ENCODE peak calls at places on chromosome 1, in six cellular contexts. I is NB4, P is sigmoid colon, J is A549, T is uterus, G is H1. L is an unnamed sample.

GRCh38 chr1:13516606-13517005 is 2.8 kb upstream of the LRRC38 start:
- DNase-seq in I (no peak), P (no peak), J (no peak), T (no peak), G (no peak), L (no peak)

GRCh38 chr1:35603468-35603867 is 30.4 kb downstream of the TFAP2E start:
- DNase-seq in I (no peak), P (no peak), J (no peak), T (no peak), G (no peak), L (no peak)

GRCh38 chr1:53987880-53988279 is 30.1 kb downstream of the LDLRAD1 start:
- DNase-seq in I (no peak), P (no peak), J (no peak), T (no peak), G (no peak), L (no peak)

GRCh38 chr1:61887076-61887867 is 145.0 kb downstream of the PATJ start:
- DNase-seq in I (no peak), P (no peak), J (no peak), T (no peak), G (no peak), L (no peak)

GRCh38 chr1:16430598-16430997 is 6.6 kb downstream of the SPATA21 start:
- DNase-seq in I (peak; percentile 36), P (no peak), J (peak; percentile 22), T (no peak), G (no peak), L (no peak)

GRCh38 chr1:160206421-160207117 is 1.4 kb downstream of the PEA15 start:
- DNase-seq in I (peak; percentile 35), P (no peak), J (peak; percentile 71), T (no peak), G (no peak), L (no peak)

GRCh38 chr1:41102208-41102607 is 80.7 kb upstream of the SLFNL1 start:
- DNase-seq in I (no peak), P (peak; percentile 97), J (no peak), T (peak; percentile 95), G (no peak), L (peak; percentile 92)

GRCh38 chr1:74733616-74734484 is 898 bp downstream of the TYW3 start:
- DNase-seq in I (peak; percentile 81), P (no peak), J (peak; percentile 26), T (no peak), G (no peak), L (peak; percentile 61)

GRCh38 chr1:32989160-32989894 is 24.7 kb upstream of the RNF19B start:
- DNase-seq in I (peak; percentile 90), P (peak; percentile 91), J (no peak), T (peak; percentile 82), G (no peak), L (peak; percentile 46)
- TF ChIP-seq POLR2A in I (no peak), P (no peak), J (no peak), T (no peak), G (no peak), L (no peak)

GRCh38 chr1:70205437-70206118 is at the start of gene LRRC40:
- DNase-seq in I (peak; percentile 96), P (peak; percentile 95), J (peak; percentile 72), T (peak; percentile 93), G (peak; percentile 98), L (peak; percentile 95)
- TF ChIP-seq POLR2A in I (peak; percentile 67), P (peak; percentile 52), J (peak; percentile 57), T (peak; percentile 66), G (peak; percentile 69), L (peak; percentile 82)

GRCh38 chr1:229273507-229274232 is 2.8 kb downstream of the RAB4A start:
- DNase-seq in I (no peak), P (no peak), J (no peak), T (no peak), G (no peak), L (peak; percentile 51)

GRCh38 chr1:229268505-229268904 is 2.4 kb upstream of the RAB4A start:
- DNase-seq in I (no peak), P (no peak), J (no peak), T (no peak), G (no peak), L (no peak)

GRCh38 chr1:229271448-229272120 is 673 bp downstream of the RAB4A start:
- DNase-seq in I (peak; percentile 71), P (no peak), J (no peak), T (no peak), G (no peak), L (peak; percentile 27)

GRCh38 chr1:229272164-229273158 is 1.6 kb downstream of the RAB4A start:
- DNase-seq in I (peak; percentile 51), P (no peak), J (no peak), T (no peak), G (no peak), L (no peak)

DNA sequence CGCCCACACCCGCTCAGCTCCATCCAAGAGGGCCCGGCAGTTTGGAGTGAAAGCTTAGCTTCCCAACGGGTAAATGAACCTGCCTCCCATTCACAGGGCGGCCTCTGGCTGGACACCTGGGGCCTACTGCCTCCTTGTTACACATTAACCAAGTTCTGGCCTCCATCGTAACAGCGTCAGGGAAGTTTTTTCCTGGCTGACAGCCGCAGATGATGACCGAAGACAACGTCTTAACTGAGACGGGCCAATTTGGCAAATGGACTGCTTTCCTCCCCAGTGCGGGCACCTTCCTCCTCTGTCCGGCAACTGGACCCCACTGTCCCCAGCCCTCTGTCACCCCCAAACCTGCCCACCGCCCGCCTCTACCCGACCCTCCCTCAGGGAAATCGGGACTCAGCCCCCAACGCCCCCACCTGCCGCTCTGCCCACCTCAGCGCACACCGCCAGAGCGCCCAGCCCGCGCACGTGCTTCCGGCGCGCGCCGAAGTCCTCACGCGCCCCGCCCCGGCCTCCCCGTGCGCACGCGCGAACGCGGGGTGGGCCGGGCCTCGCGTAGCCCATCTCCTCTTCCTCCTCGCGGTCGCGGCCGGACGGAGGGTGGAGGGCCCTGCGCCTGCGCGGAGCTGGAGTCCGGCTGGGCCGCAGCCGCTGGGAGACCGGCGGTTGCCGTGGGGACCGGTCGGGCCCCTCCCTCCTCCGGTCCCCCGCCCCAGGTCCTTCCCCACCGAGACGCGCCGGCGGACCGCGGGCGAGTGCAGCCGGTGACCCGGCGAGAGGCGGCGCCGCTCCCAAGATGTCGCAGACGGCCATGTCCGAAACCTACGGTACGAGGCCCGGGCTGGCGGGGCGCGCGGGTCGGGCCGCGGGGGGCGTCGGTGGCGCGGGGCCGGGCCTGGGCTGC is at the start of gene RAB4A:
- DNase-seq in I (peak; percentile 89), P (peak; percentile 92), J (peak; percentile 70), T (peak; percentile 66), G (peak; percentile 87), L (peak; percentile 93)
- TF ChIP-seq POLR2A in I (peak; percentile 62), P (no peak), J (peak; percentile 80), T (peak; percentile 77), G (peak; percentile 32), L (peak; percentile 82)

GRCh38 chr1:197170538-197170937 is 24.1 kb upstream of the ASPM start:
- DNase-seq in I (no peak), P (no peak), J (no peak), T (no peak), G (no peak), L (no peak)
- TF ChIP-seq POLR2A in I (no peak), P (no peak), J (no peak), T (no peak), G (no peak), L (no peak)

GRCh38 chr1:11628767-11629166 is 25.5 kb downstream of the FBXO2 start:
- DNase-seq in I (no peak), P (no peak), J (no peak), T (no peak), G (no peak), L (no peak)
- TF ChIP-seq POLR2A in I (no peak), P (no peak), J (no peak), T (no peak), G (no peak), L (no peak)

GRCh38 chr1:235108185-235108593 is 20.4 kb downstream of the TOMM20 start:
- DNase-seq in I (no peak), P (no peak), J (no peak), T (no peak), G (peak; percentile 44), L (no peak)
- TF ChIP-seq POLR2A in I (peak; percentile 20), P (no peak), J (no peak), T (no peak), G (peak; percentile 54), L (no peak)

L was measured in body of pancreas.